ENCODE peak calls at places on chromosome 9, in eight cellular contexts. W is A549, G is foreskin fibroblast, E is PC-3, Y is cardiac fibroblast, R is GM23248, P is bronchial epithelial cell, J is body of pancreas. I is an unnamed sample.

GRCh38 chr9:2677927-2678889 is 39.1 kb upstream of the KCNV2 start:
- DNase-seq in J (peak), R (no peak), G (no peak), E (peak), W (no peak), P (peak), Y (no peak), I (no peak)

GRCh38 chr9:14027114-14027812 is 286.7 kb downstream of the NFIB start:
- DNase-seq in E (peak), G (no peak), J (peak), R (no peak), W (no peak), P (no peak), Y (peak), I (peak)

GRCh38 chr9:93663877-93664548 is 87.6 kb downstream of the PHF2 start:
- DNase-seq in R (no peak), Y (no peak), E (no peak), J (no peak), P (no peak), G (no peak), W (no peak), I (no peak)

GRCh38 chr9:70533492-70533891 is 119.0 kb upstream of the KLF9 start:
- DNase-seq in E (no peak), R (no peak), Y (no peak), G (no peak), J (no peak), P (no peak), W (no peak), I (no peak)

GRCh38 chr9:127749090-127749787 is 14.1 kb upstream of the TOR2A start:
- DNase-seq in W (no peak), E (no peak), J (no peak), Y (no peak), G (no peak), P (no peak), R (no peak), I (no peak)

GRCh38 chr9:2727966-2728613 is 10.8 kb downstream of the KCNV2 start:
- DNase-seq in J (peak), E (peak), G (peak), Y (peak), R (peak), P (peak), W (no peak), I (no peak)

GRCh38 chr9:20513126-20513913 is 109.0 kb downstream of the MLLT3 start:
- DNase-seq in E (no peak), Y (peak), G (no peak), J (no peak), P (no peak), W (no peak), R (no peak), I (no peak)

GRCh38 chr9:127967151-127967809 is 13.5 kb downstream of the EEIG1 start:
- DNase-seq in G (no peak), P (no peak), R (no peak), J (no peak), Y (no peak), E (no peak), W (no peak), I (no peak)

GRCh38 chr9:112299514-112299913 is 33.9 kb downstream of the PTBP3 start:
- DNase-seq in P (peak), E (peak), W (peak), Y (peak), R (peak), G (peak), J (no peak), I (no peak)

GRCh38 chr9:101566904-101567724 is 27.7 kb downstream of the PPP3R2 start:
- DNase-seq in R (peak), G (peak), W (peak), P (peak), Y (peak), E (peak), J (peak), I (no peak)

GRCh38 chr9:114311571-114312512 is 11.1 kb upstream of the ORM1 start:
- DNase-seq in W (no peak), Y (no peak), J (no peak), G (no peak), R (no peak), P (no peak), E (no peak), I (no peak)

GRCh38 chr9:70119786-70120185 is 76.1 kb downstream of the MAMDC2 start:
- DNase-seq in R (no peak), J (no peak), W (no peak), E (no peak), P (no peak), Y (no peak), G (no peak), I (no peak)

GRCh38 chr9:124256517-124257069 is 1.2 kb upstream of the NEK6 start:
- DNase-seq in P (peak), W (no peak), R (peak), J (peak), G (peak), E (peak), Y (peak), I (peak)

GRCh38 chr9:526904-527591 is 312.4 kb downstream of the DOCK8 start:
- DNase-seq in W (no peak), J (no peak), G (no peak), P (peak), E (peak), R (no peak), Y (no peak), I (no peak)

GRCh38 chr9:4489562-4489918 is 728 bp upstream of the SLC1A1 start:
- DNase-seq in W (peak), P (no peak), E (peak), R (peak), Y (peak), J (peak), G (peak), I (no peak)

GRCh38 chr9:38318755-38319495 is 73.6 kb upstream of the ALDH1B1 start:
- DNase-seq in E (no peak), G (peak), Y (peak), W (no peak), J (peak), R (peak), P (peak), I (peak)

GRCh38 chr9:4196886-4197285 is 103.0 kb downstream of the GLIS3 start:
- DNase-seq in J (no peak), R (no peak), G (no peak), W (no peak), P (no peak), Y (peak), E (no peak), I (no peak)

GRCh38 chr9:126262738-126263137 is 63.9 kb upstream of the MVB12B start:
- DNase-seq in G (no peak), P (no peak), R (no peak), W (no peak), E (no peak), J (no peak), Y (no peak), I (no peak)

GRCh38 chr9:113649054-113649453 is 185.5 kb downstream of the RGS3 start:
- DNase-seq in P (no peak), Y (peak), E (no peak), J (peak), G (peak), R (peak), W (no peak), I (peak)

GRCh38 chr9:110579763-110580255 is 268 bp upstream of the SVEP1 start:
- DNase-seq in E (no peak), W (peak), R (peak), G (peak), J (no peak), Y (peak), P (no peak), I (no peak)

GRCh38 chr9:138044485-138045383 is 167.2 kb downstream of the CACNA1B start:
- DNase-seq in P (no peak), E (no peak), G (no peak), Y (no peak), R (no peak), W (no peak), J (no peak), I (no peak)

GRCh38 chr9:16012621-16013020 is 459.8 kb downstream of the CCDC171 start:
- DNase-seq in W (no peak), R (peak), Y (peak), E (peak), J (no peak), P (peak), G (peak), I (no peak)

GRCh38 chr9:36995927-36996471 is 38.1 kb downstream of the PAX5 start:
- DNase-seq in G (peak), J (peak), R (peak), Y (peak), W (peak), P (peak), E (peak), I (peak)

GRCh38 chr9:3868012-3868411 is 342.2 kb upstream of the RFX3 start:
- DNase-seq in Y (no peak), E (no peak), J (no peak), P (peak), G (no peak), R (peak), W (no peak), I (no peak)

GRCh38 chr9:95284667-95285066 is 32.8 kb downstream of the FANCC start:
- DNase-seq in J (peak), Y (no peak), R (no peak), P (no peak), E (no peak), G (no peak), W (no peak), I (no peak)

GRCh38 chr9:97848582-97849237 is 4.3 kb upstream of the FOXE1 start:
- DNase-seq in P (no peak), R (peak), G (no peak), E (no peak), W (no peak), Y (no peak), J (no peak), I (no peak)
- H3K4me3 ChIP-seq in P (peak), R (peak), G (no peak), E (no peak), W (no peak), Y (peak), J (no peak), I (peak)

GRCh38 chr9:8208465-8208864 is 408.9 kb upstream of the DMAC1 start:
- DNase-seq in W (no peak), E (no peak), J (no peak), P (no peak), G (peak), Y (no peak), R (no peak), I (no peak)
- H3K4me3 ChIP-seq in W (no peak), E (no peak), J (no peak), P (no peak), G (no peak), Y (no peak), R (no peak), I (no peak)

GRCh38 chr9:12544700-12545099 is 148.5 kb upstream of the TYRP1 start:
- DNase-seq in E (no peak), G (no peak), J (no peak), P (no peak), W (no peak), Y (no peak), R (no peak), I (no peak)

GRCh38 chr9:12539602-12540001 is 153.6 kb upstream of the TYRP1 start:
- DNase-seq in G (no peak), R (no peak), Y (no peak), P (no peak), E (no peak), W (no peak), J (no peak), I (no peak)

GRCh38 chr9:12538842-12539584 is 154.2 kb upstream of the TYRP1 start:
- DNase-seq in W (no peak), P (no peak), R (no peak), E (no peak), J (peak), Y (no peak), G (no peak), I (no peak)
- H3K4me3 ChIP-seq in W (no peak), P (no peak), R (no peak), E (no peak), J (peak), Y (no peak), G (no peak), I (no peak)

GRCh38 chr9:121299125-121299466 is 31.1 kb downstream of the GSN start:
- DNase-seq in G (no peak), J (peak), W (no peak), E (no peak), R (peak), P (no peak), Y (no peak), I (no peak)
- H3K4me3 ChIP-seq in G (peak), J (no peak), W (peak), E (peak), R (peak), P (peak), Y (peak), I (peak)

GRCh38 chr9:136330406-136330990 is 3.2 kb downstream of the GPSM1 start:
- DNase-seq in Y (no peak), P (no peak), R (no peak), J (no peak), W (no peak), E (no peak), G (no peak), I (no peak)
- H3K4me3 ChIP-seq in Y (no peak), P (no peak), R (no peak), J (no peak), W (no peak), E (no peak), G (no peak), I (no peak)

DNA sequence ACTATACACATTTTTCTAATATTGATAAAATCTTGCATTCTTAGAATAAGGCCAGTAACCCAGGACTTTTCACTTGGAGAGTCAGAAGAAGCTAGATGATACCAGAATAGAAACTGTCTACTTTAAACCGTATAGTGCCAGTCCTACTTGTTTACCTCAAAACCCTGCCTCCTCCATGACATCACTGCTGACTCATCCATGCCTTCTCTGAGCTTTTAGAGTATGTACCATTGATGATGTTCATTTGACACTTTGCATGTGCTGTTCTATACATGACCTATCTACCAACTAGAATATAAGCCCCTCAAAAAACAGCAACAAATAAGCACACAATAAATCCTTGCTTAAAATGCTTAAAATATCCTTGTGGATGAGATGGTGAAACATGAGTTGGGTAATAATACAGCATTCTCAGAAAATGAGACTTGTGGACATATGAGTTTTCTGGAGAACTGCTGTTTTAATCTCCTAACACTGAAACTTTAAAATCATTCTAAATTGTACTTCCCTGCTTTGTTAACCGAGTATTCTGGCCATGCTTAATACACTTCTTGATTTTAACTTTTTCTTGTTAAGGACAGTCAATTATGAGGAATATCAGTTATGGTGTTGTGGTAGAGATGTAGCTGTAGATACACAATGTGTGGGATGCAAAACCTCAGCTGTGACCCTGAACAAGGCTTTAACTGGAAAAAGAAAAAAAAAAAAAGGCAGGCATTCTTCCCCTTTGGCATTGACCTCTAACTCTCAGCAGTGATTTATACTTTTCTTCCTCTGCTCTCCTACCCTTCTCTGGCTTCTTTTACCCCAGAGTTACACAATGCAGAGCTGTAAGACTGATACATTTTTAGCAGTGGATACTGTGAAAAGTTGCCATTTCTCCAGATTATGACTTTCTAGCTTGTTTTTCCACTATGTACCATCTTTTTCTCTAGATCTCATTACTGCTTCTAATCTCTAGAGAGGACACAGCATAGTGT is 2.3 kb downstream of the CTNNAL1 start:
- DNase-seq in P (peak), R (peak), W (peak), Y (peak), J (no peak), G (peak), E (peak), I (peak)
- H3K4me3 ChIP-seq in P (no peak), R (peak), W (no peak), Y (peak), J (no peak), G (peak), E (peak), I (no peak)

GRCh38 chr9:35904966-35905781 is 828 bp upstream of the HRCT1 start:
- DNase-seq in Y (peak), P (peak), G (peak), W (no peak), E (peak), R (peak), J (no peak), I (peak)
- H3K4me3 ChIP-seq in Y (no peak), P (no peak), G (no peak), W (no peak), E (peak), R (peak), J (no peak), I (no peak)